ENCODE peak calls at places on chromosomes 12 and 14, in eight cellular contexts. T is body of pancreas, V is kidney, M is breast epithelium, S is iPS-NIHi11, H is sciatic nerve, P is SW480, O is SK-MEL-5. B is an unnamed sample.

GRCh38 chr12:105348561-105348960 is 18.1 kb downstream of the C12orf75 start:
- DNase-seq in T (no peak), V (no peak), M (no peak), S (no peak), H (no peak), P (no peak), O (no peak), B (no peak)

GRCh38 chr12:80352476-80352875 is 91.6 kb upstream of the PTPRQ start:
- DNase-seq in T (no peak), V (no peak), M (no peak), S (no peak), H (no peak), P (no peak), O (peak; percentile 24), B (peak; percentile 36)

GRCh38 chr12:1949771-1950470 is 31.5 kb upstream of the CACNA2D4 start:
- DNase-seq in T (peak; percentile 13), V (peak; percentile 86), M (no peak), S (no peak), H (no peak), P (no peak), O (no peak), B (no peak)

GRCh38 chr12:50142993-50143392 is 24.2 kb downstream of the CERS5 start:
- DNase-seq in T (no peak), V (no peak), M (no peak), S (no peak), H (no peak), P (no peak), O (no peak), B (no peak)

GRCh38 chr12:94147377-94147990 is 893 bp upstream of the PLXNC1 start:
- DNase-seq in T (no peak), V (no peak), M (no peak), S (no peak), H (no peak), P (no peak), O (no peak), B (no peak)

GRCh38 chr12:106300761-106301160 is 1.8 kb upstream of the TCP11L2 start:
- DNase-seq in T (no peak), V (no peak), M (no peak), S (no peak), H (no peak), P (peak; percentile 18), O (no peak), B (peak; percentile 73)

GRCh38 chr14:60590907-60591510 is 58.3 kb downstream of the SIX1 start:
- DNase-seq in T (no peak), V (no peak), M (no peak), S (no peak), H (no peak), P (no peak), O (no peak), B (peak; percentile 6)

GRCh38 chr14:32648434-32648833 is 290.2 kb upstream of the NPAS3 start:
- DNase-seq in T (no peak), V (no peak), M (no peak), S (no peak), H (no peak), P (no peak), O (no peak), B (no peak)

GRCh38 chr14:33938131-33938949 is 12.5 kb downstream of the EGLN3 start:
- DNase-seq in T (peak; percentile 89), V (peak; percentile 89), M (peak; percentile 73), S (peak; percentile 53), H (peak; percentile 62), P (peak; percentile 18), O (no peak), B (peak; percentile 76)

GRCh38 chr14:52885230-52885629 is 65.6 kb downstream of the FERMT2 start:
- DNase-seq in T (no peak), V (no peak), M (no peak), S (no peak), H (no peak), P (no peak), O (no peak), B (no peak)

GRCh38 chr14:89033756-89034155 is 209.3 kb downstream of the TTC8 start:
- DNase-seq in T (peak; percentile 54), V (no peak), M (no peak), S (no peak), H (no peak), P (no peak), O (no peak), B (no peak)

GRCh38 chr14:57749267-57749666 is 116.6 kb downstream of the SLC35F4 start:
- DNase-seq in T (peak; percentile 20), V (no peak), M (no peak), S (no peak), H (no peak), P (no peak), O (peak; percentile 3), B (no peak)

GRCh38 chr14:24240110-24240918 is 2.1 kb downstream of the TINF2 start:
- DNase-seq in T (no peak), V (no peak), M (no peak), S (no peak), H (no peak), P (no peak), O (no peak), B (no peak)

GRCh38 chr12:57095440-57095839 is 6.5 kb downstream of the NAB2 start:
- DNase-seq in T (no peak), V (peak; percentile 50), M (no peak), S (no peak), H (peak; percentile 49), P (no peak), O (no peak), B (no peak)

GRCh38 chr12:100404769-100405407 is 48.0 kb downstream of the SLC17A8 start:
- DNase-seq in T (peak; percentile 73), V (no peak), M (no peak), S (peak; percentile 78), H (no peak), P (no peak), O (peak; percentile 74), B (peak; percentile 19)

GRCh38 chr14:71487941-71488340 is 444.3 kb upstream of the RGS6 start:
- DNase-seq in T (no peak), V (no peak), M (no peak), S (no peak), H (no peak), P (no peak), O (no peak), B (no peak)

GRCh38 chr14:20631821-20632389 is 9.6 kb downstream of the OR6S1 start:
- DNase-seq in T (peak; percentile 80), V (peak; percentile 83), M (peak; percentile 77), S (peak; percentile 56), H (peak; percentile 84), P (peak; percentile 72), O (peak; percentile 76), B (peak; percentile 75)

B was measured in myocyte.